ENCODE peak calls at places on chromosomes 5 and 9, in five cellular contexts. Z is osteoblast, Y is bronchial epithelial cell, P is right atrium auricular region, M is ascending aorta. U is an unnamed sample.

GRCh38 chr5:16593013-16593412 is 23.8 kb downstream of the RETREG1 start:
- DNase-seq in Z (no peak), Y (no peak), P (no peak), M (no peak), U (no peak)

GRCh38 chr5:130912088-130912487 is 253.0 kb downstream of the HINT1 start:
- DNase-seq in Z (no peak), Y (peak; percentile 18), P (no peak), M (no peak), U (peak; percentile 7)

GRCh38 chr5:120367896-120368634 is 96.0 kb upstream of the PRR16 start:
- DNase-seq in Z (no peak), Y (peak; percentile 62), P (no peak), M (no peak), U (no peak)

GRCh38 chr5:79242242-79243039 is 6.5 kb downstream of the JMY start:
- DNase-seq in Z (peak; percentile 47), Y (no peak), P (no peak), M (no peak), U (no peak)

GRCh38 chr5:84249918-84250635 is 134.6 kb downstream of the EDIL3 start:
- DNase-seq in Z (peak; percentile 83), Y (peak; percentile 21), P (no peak), M (no peak), U (peak; percentile 11)

GRCh38 chr9:135968083-135968476 is 6.9 kb upstream of the UBAC1 start:
- DNase-seq in Z (no peak), Y (no peak), P (no peak), M (no peak), U (peak; percentile 59)

GRCh38 chr9:123645126-123645525 is 284.8 kb downstream of the DENND1A start:
- DNase-seq in Z (no peak), Y (no peak), P (no peak), M (no peak), U (no peak)

GRCh38 chr5:96961053-96961452 is 25.2 kb downstream of the LNPEP start:
- DNase-seq in Z (no peak), Y (no peak), P (no peak), M (no peak), U (no peak)

GRCh38 chr5:56409331-56410190 is 176.4 kb upstream of the ANKRD55 start:
- DNase-seq in Z (peak; percentile 88), Y (peak; percentile 95), P (no peak), M (no peak), U (no peak)

GRCh38 chr5:41809128-41809527 is 61.1 kb downstream of the OXCT1 start:
- DNase-seq in Z (no peak), Y (no peak), P (no peak), M (no peak), U (no peak)

GRCh38 chr9:134627417-134628353 is 13.9 kb upstream of the COL5A1 start:
- DNase-seq in Z (peak; percentile 71), Y (no peak), P (no peak), M (no peak), U (peak; percentile 57)

GRCh38 chr9:33959725-33960124 is 89.0 kb downstream of the UBAP2 start:
- DNase-seq in Z (no peak), Y (no peak), P (no peak), M (no peak), U (no peak)

GRCh38 chr9:84710701-84711397 is 41.3 kb downstream of the NTRK2 start:
- DNase-seq in Z (no peak), Y (peak; percentile 7), P (no peak), M (no peak), U (no peak)

GRCh38 chr5:14962604-14963003 is 91.0 kb upstream of the ANKH start:
- DNase-seq in Z (no peak), Y (no peak), P (no peak), M (no peak), U (no peak)

GRCh38 chr5:3599283-3600105 is 3.9 kb downstream of the IRX1 start:
- DNase-seq in Z (peak; percentile 80), Y (no peak), P (no peak), M (no peak), U (peak; percentile 89)

GRCh38 chr5:151671979-151672378 is 14.7 kb downstream of the SPARC start:
- DNase-seq in Z (no peak), Y (peak; percentile 43), P (peak; percentile 73), M (no peak), U (no peak)

GRCh38 chr9:98974994-98975712 is 31.4 kb downstream of the COL15A1 start:
- DNase-seq in Z (peak; percentile 97), Y (peak; percentile 57), P (peak; percentile 86), M (no peak), U (peak; percentile 95)
- H3K4me3 ChIP-seq in Z (peak overlapping the region; percentile 36), Y (no peak overlapping the region), P (peak overlapping the region; percentile 3), M (peak overlapping the region; percentile 39), U (no peak overlapping the region)

DNA sequence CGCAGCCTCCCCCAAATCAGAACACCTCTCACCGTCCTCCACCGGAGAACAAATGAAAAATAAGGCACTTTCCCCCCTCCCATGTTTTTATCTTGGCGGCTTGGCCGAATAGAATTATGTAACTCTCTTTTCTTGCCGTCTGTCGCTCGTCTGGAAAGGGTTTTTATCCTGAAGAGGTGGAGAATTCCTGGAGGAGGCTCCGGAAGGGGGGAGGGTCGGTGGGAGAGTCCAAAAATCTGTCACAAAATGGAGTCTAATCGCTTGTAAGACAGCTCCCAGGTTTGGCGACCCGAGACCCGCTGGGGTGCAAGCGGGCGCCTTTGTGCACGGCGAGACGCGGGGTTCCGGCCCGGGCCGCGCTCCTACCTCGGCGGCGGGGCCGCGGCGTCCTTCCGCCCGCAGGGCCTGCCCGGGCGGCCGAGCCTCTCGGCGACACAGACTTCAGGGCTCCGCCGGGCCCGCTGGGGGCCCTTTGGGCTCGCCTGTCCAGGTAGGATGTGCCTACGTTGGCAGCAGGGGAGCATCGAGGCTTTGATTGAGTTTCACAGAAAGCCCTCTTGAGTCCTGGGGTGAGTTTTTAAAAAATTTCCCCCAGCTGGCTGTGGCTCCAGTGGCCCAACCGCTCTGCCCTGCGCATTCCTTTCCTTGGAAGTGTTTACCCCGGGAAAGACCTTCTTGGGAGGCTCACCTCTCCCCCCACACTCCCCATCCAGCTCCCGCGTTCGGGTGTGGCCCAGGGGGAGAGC is 5.0 kb downstream of the LMX1B start:
- DNase-seq in Z (peak; percentile 81), Y (no peak), P (no peak), M (no peak), U (peak; percentile 88)
- H3K27me3 ChIP-seq in Z (peaks cover 48% of the 10 kb centered on the region), Y (peaks cover 48% of the 10 kb centered on the region), P (peaks cover 11% of the 10 kb centered on the region), M (peaks cover 16% of the 10 kb centered on the region), U (peaks cover 96% of the 10 kb centered on the region)

DNA sequence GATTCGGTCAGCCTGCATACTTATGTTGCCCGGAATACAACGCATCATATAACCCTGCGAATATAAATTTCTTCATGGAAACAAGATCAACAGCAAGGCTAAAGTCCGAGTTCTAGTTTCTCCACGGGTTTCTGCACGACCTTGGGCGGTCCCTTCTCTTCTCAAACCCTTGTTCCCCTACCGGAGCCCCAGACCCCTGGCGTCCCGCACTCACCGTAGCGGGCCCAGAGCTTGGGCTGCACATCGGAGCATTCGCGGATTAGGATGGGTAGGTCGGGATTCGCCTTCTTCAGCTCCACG is 438 bp downstream of the NDUFA2 start:
- DNase-seq in Z (peak; percentile 77), Y (no peak), P (no peak), M (no peak), U (no peak)
- H3K36me3 ChIP-seq in Z (peaks cover 25% of the 10 kb centered on the region), Y (peaks cover 23% of the 10 kb centered on the region), P (peaks cover 49% of the 10 kb centered on the region), M (peaks cover 59% of the 10 kb centered on the region), U (peaks cover 28% of the 10 kb centered on the region)

GRCh38 chr9:129198737-129199435 is 20.8 kb upstream of the IER5L start:
- DNase-seq in Z (peak; percentile 43), Y (no peak), P (no peak), M (no peak), U (no peak)
- H3K4me3 ChIP-seq in Z (peak overlapping the region; percentile 46), Y (no peak overlapping the region), P (no peak overlapping the region), M (no peak overlapping the region), U (no peak overlapping the region)

GRCh38 chr5:8875722-8876121 is 670.2 kb downstream of the SEMA5A start:
- DNase-seq in Z (peak; percentile 57), Y (no peak), P (no peak), M (no peak), U (no peak)
- H3K27me3 ChIP-seq in Z (no peaks in the 10 kb centered on the region), Y (no peaks in the 10 kb centered on the region), P (no peaks in the 10 kb centered on the region), M (no peaks in the 10 kb centered on the region), U (no peaks in the 10 kb centered on the region)

GRCh38 chr9:21362287-21362686 is 5.6 kb downstream of the IFNA13 start:
- DNase-seq in Z (no peak), Y (no peak), P (no peak), M (no peak), U (no peak)

DNA sequence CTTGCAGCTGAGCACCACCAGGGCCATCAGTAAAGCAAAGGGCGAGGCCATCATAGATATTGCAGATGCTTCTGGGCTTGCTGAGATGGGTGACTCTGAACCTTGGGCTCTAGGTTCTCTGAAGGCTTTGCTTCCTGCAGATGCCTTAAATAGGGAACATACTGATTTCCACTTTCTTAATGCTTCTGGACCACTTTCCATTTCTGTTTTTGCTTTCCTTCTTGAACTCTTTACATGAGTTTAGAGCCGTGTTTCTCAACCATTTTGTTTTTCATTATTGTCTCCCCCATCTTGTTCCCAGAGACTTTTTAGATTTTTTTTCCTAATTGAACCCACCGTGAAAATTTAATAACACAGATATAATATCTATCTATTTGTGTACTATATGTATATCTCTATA is at the start of gene IFNA13:
- DNase-seq in Z (no peak), Y (no peak), P (no peak), M (no peak), U (no peak)
- H3K36me3 ChIP-seq in Z (no peaks in the 10 kb centered on the region), Y (no peaks in the 10 kb centered on the region), P (no peaks in the 10 kb centered on the region), M (no peaks in the 10 kb centered on the region), U (no peaks in the 10 kb centered on the region)

GRCh38 chr5:127012933-127013332 is 17.4 kb downstream of the MARCHF3 start:
- DNase-seq in Z (peak; percentile 67), Y (peak; percentile 14), P (no peak), M (no peak), U (no peak)

GRCh38 chr5:127011961-127012644 is 18.3 kb downstream of the MARCHF3 start:
- DNase-seq in Z (no peak), Y (no peak), P (no peak), M (no peak), U (no peak)

GRCh38 chr5:127014573-127014972 is 15.8 kb downstream of the MARCHF3 start:
- DNase-seq in Z (no peak), Y (no peak), P (no peak), M (no peak), U (no peak)

GRCh38 chr5:127011151-127011550 is 19.2 kb downstream of the MARCHF3 start:
- DNase-seq in Z (peak; percentile 86), Y (peak; percentile 71), P (no peak), M (no peak), U (no peak)

GRCh38 chr5:127013407-127013806 is 17.0 kb downstream of the MARCHF3 start:
- DNase-seq in Z (no peak), Y (no peak), P (no peak), M (no peak), U (no peak)
- H3K4me3 ChIP-seq in Z (peak overlapping the region; percentile 29), Y (no peak overlapping the region), P (no peak overlapping the region), M (no peak overlapping the region), U (no peak overlapping the region)

DNA sequence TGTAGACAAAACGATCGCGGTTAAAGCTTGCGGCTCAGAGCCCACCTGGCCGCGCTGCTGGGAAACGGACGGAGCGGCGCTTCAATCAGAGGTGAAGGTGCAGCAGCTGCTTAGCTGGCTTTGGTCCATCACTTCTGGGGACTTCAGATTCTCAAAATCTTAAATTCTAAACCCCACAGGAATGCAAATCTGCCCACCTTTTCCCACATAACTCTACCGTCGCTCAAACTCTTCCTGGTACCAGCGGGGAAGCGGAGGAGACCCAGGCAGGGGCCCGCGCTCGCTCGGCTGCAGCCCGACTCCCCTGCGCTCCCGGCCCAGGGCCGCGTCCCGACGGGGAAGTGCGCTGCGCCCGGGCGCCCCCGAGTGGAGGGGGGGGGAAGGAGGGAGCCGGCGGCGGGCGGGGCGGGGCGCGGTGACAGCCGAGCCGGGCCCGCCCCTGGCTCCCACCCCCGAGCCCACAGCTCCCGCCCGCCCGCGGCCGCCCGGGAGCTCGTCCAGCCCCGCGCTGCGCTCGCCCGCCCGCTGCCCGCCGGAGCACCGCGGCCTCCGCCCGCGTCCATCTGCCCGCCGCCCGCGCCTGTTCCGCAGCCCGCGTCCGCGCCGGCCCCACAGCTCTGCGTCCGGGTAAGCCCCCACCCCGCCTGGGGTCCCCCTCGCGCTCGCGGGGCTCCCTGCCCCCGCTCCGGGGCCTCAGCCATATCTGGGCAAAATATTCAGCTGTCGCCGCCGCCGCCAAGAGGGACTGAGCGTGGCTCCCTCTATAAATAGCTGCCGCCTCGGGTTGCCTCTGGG is at the start of gene TMOD1:
- DNase-seq in Z (peak; percentile 98), Y (no peak), P (no peak), M (no peak), U (peak; percentile 99)
- H3K27me3 ChIP-seq in Z (peaks cover 64% of the 10 kb centered on the region), Y (peaks cover 44% of the 10 kb centered on the region), P (no peaks in the 10 kb centered on the region), M (no peaks in the 10 kb centered on the region), U (peaks cover 54% of the 10 kb centered on the region)

U was measured in H7.